ENCODE peak calls at places on chromosomes 3 and 15, in nine cellular contexts. E, T, N, I, H, Z, W, V and B are unnamed samples.

GRCh38 chr3:11479230-11479620 is 164.5 kb downstream of the VGLL4 start:
- DNase-seq in E (no peak), N (no peak), H (no peak), T (no peak), W (no peak), Z (no peak), V (no peak), I (no peak), B (no peak)

GRCh38 chr15:100383302-100384107 is 41.7 kb upstream of the ADAMTS17 start:
- DNase-seq in H (peak), I (no peak), N (no peak), Z (no peak), W (peak), E (no peak), V (peak), T (no peak), B (no peak)

GRCh38 chr3:170222647-170223541 is 670 bp downstream of the PRKCI start:
- DNase-seq in W (peak), E (peak), T (peak), H (peak), I (peak), V (peak), N (no peak), Z (peak), B (peak)

GRCh38 chr3:126102011-126102410 is 18.1 kb upstream of the SLC41A3 start:
- DNase-seq in Z (no peak), H (no peak), T (no peak), E (no peak), I (no peak), V (no peak), W (no peak), N (no peak), B (no peak)

GRCh38 chr3:59254433-59254832 is 204.6 kb upstream of the CFAP20DC start:
- DNase-seq in H (no peak), W (no peak), Z (no peak), N (no peak), E (no peak), I (no peak), T (peak), V (no peak), B (no peak)

GRCh38 chr3:111299070-111299672 is 227.6 kb downstream of the NECTIN3 start:
- DNase-seq in Z (no peak), E (no peak), V (peak), H (peak), T (no peak), W (no peak), I (no peak), N (no peak), B (no peak)

GRCh38 chr3:189897406-189897805 is 223.3 kb downstream of the P3H2 start:
- DNase-seq in I (no peak), Z (no peak), W (no peak), T (no peak), E (no peak), N (no peak), V (no peak), H (no peak), B (no peak)

GRCh38 chr15:40358492-40359353 is 704 bp downstream of the DISP2 start:
- DNase-seq in V (peak), I (no peak), W (no peak), H (no peak), Z (peak), T (no peak), E (no peak), N (no peak), B (peak)

GRCh38 chr3:81726735-81727134 is 34.7 kb downstream of the GBE1 start:
- DNase-seq in T (peak), V (peak), Z (no peak), N (no peak), H (peak), E (no peak), W (no peak), I (no peak), B (no peak)

GRCh38 chr3:189936210-189936609 is 184.5 kb downstream of the P3H2 start:
- DNase-seq in I (no peak), H (no peak), W (no peak), E (no peak), Z (no peak), V (no peak), N (no peak), T (no peak), B (no peak)

GRCh38 chr3:157130138-157130880 is 29.6 kb downstream of the CCNL1 start:
- DNase-seq in I (peak), T (peak), H (peak), Z (peak), W (peak), N (peak), E (peak), V (peak), B (peak)

GRCh38 chr3:105867690-105868449 is 942 bp downstream of the CBLB start:
- DNase-seq in T (no peak), Z (no peak), V (peak), W (peak), E (no peak), N (no peak), H (peak), I (no peak), B (no peak)

GRCh38 chr3:12127366-12127765 is 31.3 kb downstream of the TIMP4 start:
- DNase-seq in E (no peak), N (no peak), H (no peak), V (no peak), W (no peak), I (no peak), T (no peak), Z (no peak), B (no peak)

GRCh38 chr15:98997312-98997711 is 10.3 kb downstream of the PGPEP1L start:
- DNase-seq in T (no peak), I (no peak), E (no peak), V (no peak), H (no peak), N (no peak), Z (no peak), W (no peak), B (no peak)

GRCh38 chr3:143123353-143123974 is 3.9 kb downstream of the CHST2 start:
- DNase-seq in T (no peak), V (no peak), Z (no peak), H (no peak), E (no peak), I (no peak), W (peak), N (no peak), B (no peak)

GRCh38 chr3:150133293-150133692 is 162.6 kb upstream of the PFN2 start:
- DNase-seq in N (no peak), H (no peak), T (no peak), E (no peak), W (no peak), I (no peak), V (no peak), Z (no peak), B (no peak)

GRCh38 chr3:45026038-45026437 is at the start of gene CLEC3B:
- DNase-seq in H (peak), N (peak), Z (no peak), V (no peak), W (no peak), E (no peak), T (peak), I (no peak), B (no peak)

GRCh38 chr15:92821491-92822116 is 78.5 kb upstream of the CHD2 start:
- DNase-seq in N (no peak), E (no peak), W (no peak), T (no peak), H (no peak), V (peak), I (no peak), Z (no peak), B (no peak)

GRCh38 chr3:42052132-42052866 is 38.9 kb upstream of the TRAK1 start:
- DNase-seq in N (no peak), I (no peak), E (no peak), V (no peak), H (peak), W (no peak), T (peak), Z (no peak), B (no peak)

GRCh38 chr3:77513541-77513940 is 473.6 kb downstream of the ROBO2 start:
- DNase-seq in H (no peak), I (no peak), Z (no peak), W (no peak), N (no peak), T (no peak), E (no peak), V (no peak), B (no peak)

GRCh38 chr3:169456900-169457299 is 206.6 kb downstream of the MECOM start:
- DNase-seq in E (no peak), I (no peak), T (no peak), V (no peak), W (no peak), H (no peak), Z (no peak), N (no peak), B (no peak)

GRCh38 chr3:107394502-107394901 is 17.3 kb downstream of the CCDC54 start:
- DNase-seq in E (no peak), N (no peak), H (no peak), W (no peak), I (no peak), V (no peak), Z (no peak), T (no peak), B (no peak)

GRCh38 chr3:14516738-14517345 is 23.3 kb downstream of the GRIP2 start:
- DNase-seq in H (no peak), T (no peak), V (no peak), Z (no peak), I (no peak), E (no peak), N (peak), W (no peak), B (no peak)

GRCh38 chr3:149625795-149626194 is 32.0 kb downstream of the WWTR1 start:
- DNase-seq in Z (no peak), N (no peak), V (peak), I (no peak), T (peak), H (no peak), W (no peak), E (no peak), B (no peak)

GRCh38 chr3:114958930-114959329 is 188.2 kb downstream of the ZBTB20 start:
- DNase-seq in N (no peak), E (no peak), W (no peak), H (no peak), V (no peak), T (no peak), I (no peak), Z (no peak), B (no peak)

GRCh38 chr3:16728762-16729745 is 123.8 kb upstream of the DAZL start:
- DNase-seq in V (peak), T (peak), H (peak), N (no peak), I (no peak), W (no peak), E (no peak), Z (no peak), B (no peak)

GRCh38 chr3:28308196-28308595 is 40.3 kb upstream of the ZCWPW2 start:
- DNase-seq in I (no peak), W (no peak), N (no peak), H (peak), E (no peak), T (no peak), Z (no peak), V (no peak), B (no peak)

GRCh38 chr15:83110361-83110760 is 2.9 kb downstream of the TM6SF1 start:
- DNase-seq in H (no peak), N (no peak), W (no peak), V (no peak), Z (no peak), I (no peak), E (no peak), T (peak), B (no peak)

GRCh38 chr15:84387086-84387485 is 151.5 kb downstream of the GOLGA6L4 start:
- DNase-seq in H (no peak), N (peak), Z (no peak), W (no peak), I (no peak), T (no peak), E (no peak), V (no peak), B (no peak)

GRCh38 chr15:83372434-83372873 is 74.7 kb upstream of the SH3GL3 start:
- DNase-seq in H (no peak), Z (no peak), I (no peak), T (no peak), V (peak), N (no peak), W (peak), E (no peak), B (no peak)

GRCh38 chr3:191296041-191296541 is 33.1 kb upstream of the CCDC50 start:
- DNase-seq in N (no peak), T (no peak), I (no peak), H (no peak), Z (no peak), V (no peak), W (peak), E (no peak), B (no peak)

GRCh38 chr15:35980719-35981118 is 434.8 kb upstream of the DPH6 start:
- DNase-seq in T (peak), V (peak), E (no peak), Z (no peak), N (no peak), W (no peak), I (no peak), H (no peak), B (no peak)

GRCh38 chr3:46965151-46965550 is 11.4 kb downstream of the CCDC12 start:
- DNase-seq in I (no peak), V (no peak), Z (no peak), T (no peak), N (no peak), W (no peak), E (no peak), H (no peak), B (no peak)

GRCh38 chr15:24955549-24955929 is 752 bp downstream of the SNRPN start:
- DNase-seq in W (no peak), H (no peak), I (no peak), E (no peak), N (peak), T (peak), V (no peak), Z (peak), B (no peak)

GRCh38 chr15:68352401-68353062 is 75.0 kb downstream of the FEM1B start:
- DNase-seq in I (no peak), E (no peak), W (peak), V (peak), N (no peak), T (peak), H (peak), Z (no peak), B (no peak)

GRCh38 chr3:41188291-41188690 is 11.0 kb upstream of the CTNNB1 start:
- DNase-seq in E (no peak), V (no peak), N (no peak), T (no peak), H (no peak), Z (peak), I (no peak), W (no peak), B (no peak)